ENCODE peak calls at places on chromosomes 5 and 9, in ten cellular contexts. C, O, Y, K, I, Z, R, J, V and F are unnamed samples.

GRCh38 chr9:113599647-113600476 is 136.3 kb downstream of the RGS3 start:
- DNase-seq in C (no peak), O (no peak), Y (peak; percentile 41), K (peak; percentile 72), I (peak; percentile 92), Z (peak; percentile 58), R (peak; percentile 78), J (peak; percentile 97), V (peak; percentile 83), F (peak; percentile 59)

GRCh38 chr9:14170973-14171596 is 142.9 kb downstream of the NFIB start:
- DNase-seq in C (no peak), O (no peak), Y (peak; percentile 91), K (peak; percentile 42), I (no peak), Z (peak; percentile 53), R (no peak), J (peak; percentile 34), V (no peak), F (peak; percentile 36)

GRCh38 chr5:97658116-97658900 is 475.3 kb upstream of the RIOK2 start:
- DNase-seq in C (no peak), O (no peak), Y (no peak), K (peak; percentile 24), I (no peak), Z (no peak), R (no peak), J (peak; percentile 27), V (no peak), F (no peak)

GRCh38 chr9:129202613-129203555 is 24.8 kb upstream of the IER5L start:
- DNase-seq in C (peak; percentile 75), O (peak; percentile 87), Y (peak; percentile 71), K (peak; percentile 66), I (peak; percentile 63), Z (peak; percentile 56), R (no peak), J (peak; percentile 84), V (peak; percentile 86), F (peak; percentile 72)

GRCh38 chr9:68690088-68690487 is 15.0 kb upstream of the PIP5K1B start:
- DNase-seq in C (no peak), O (no peak), Y (no peak), K (peak; percentile 72), I (no peak), Z (no peak), R (no peak), J (no peak), V (peak; percentile 36), F (peak; percentile 36)

GRCh38 chr9:109875495-109875894 is 95.5 kb downstream of the PALM2AKAP2 start:
- DNase-seq in C (no peak), O (no peak), Y (no peak), K (no peak), I (no peak), Z (no peak), R (no peak), J (no peak), V (no peak), F (no peak)

GRCh38 chr5:132506094-132506692 is 15.6 kb upstream of the IRF1 start:
- DNase-seq in C (no peak), O (no peak), Y (peak; percentile 97), K (peak; percentile 58), I (peak; percentile 93), Z (peak; percentile 87), R (peak; percentile 98), J (peak; percentile 92), V (no peak), F (peak; percentile 96)

GRCh38 chr9:113798062-113799030 is 77.8 kb upstream of the ZNF618 start:
- DNase-seq in C (no peak), O (no peak), Y (peak; percentile 14), K (no peak), I (peak; percentile 7), Z (no peak), R (no peak), J (peak; percentile 35), V (peak; percentile 25), F (peak; percentile 25)

GRCh38 chr5:143402464-143403356 is 776 bp downstream of the NR3C1 start:
- DNase-seq in C (peak; percentile 21), O (no peak), Y (peak; percentile 73), K (peak; percentile 46), I (peak; percentile 41), Z (peak; percentile 57), R (no peak), J (peak; percentile 70), V (peak; percentile 52), F (peak; percentile 67)